ENCODE peak calls at places on chromosomes 2 and 18, in six cellular contexts. C, T, X, Z, I and R are unnamed samples.
A peak's percentile ranks its signal among the peaks of the same experiment; 100 is the strongest.

GRCh38 chr18:5073026-5073944 is 123.8 kb downstream of the AKAIN1 start:
- DNase-seq in C (peak; percentile 27), T (peak; percentile 42), X (peak; percentile 54), Z (no peak), I (no peak), R (no peak)

GRCh38 chr2:143259368-143259958 is 130.2 kb downstream of the ARHGAP15 start:
- DNase-seq in C (peak; percentile 73), T (peak; percentile 87), X (peak; percentile 12), Z (peak; percentile 74), I (peak; percentile 83), R (no peak)

GRCh38 chr2:16869711-16870110 is 204.1 kb upstream of the CYRIA start:
- DNase-seq in C (no peak), T (no peak), X (no peak), Z (no peak), I (no peak), R (no peak)

GRCh38 chr2:230328155-230328458 is 1.1 kb downstream of the SP140L start:
- DNase-seq in C (no peak), T (no peak), X (no peak), Z (no peak), I (no peak), R (no peak)

GRCh38 chr2:145286716-145287115 is 766.8 kb upstream of the ZEB2 start:
- DNase-seq in C (no peak), T (no peak), X (no peak), Z (no peak), I (no peak), R (no peak)

GRCh38 chr2:152532241-152532640 is 185.0 kb downstream of the PRPF40A start:
- DNase-seq in C (no peak), T (no peak), X (no peak), Z (no peak), I (no peak), R (no peak)

GRCh38 chr18:80241919-80242777 is 5.2 kb downstream of the PARD6G start:
- DNase-seq in C (no peak), T (no peak), X (peak; percentile 18), Z (no peak), I (peak; percentile 32), R (peak; percentile 53)

GRCh38 chr18:54766631-54767030 is 61.6 kb upstream of the RAB27B start:
- DNase-seq in C (no peak), T (no peak), X (no peak), Z (no peak), I (no peak), R (no peak)

GRCh38 chr18:70453058-70453775 is 164.4 kb downstream of the SOCS6 start:
- DNase-seq in C (no peak), T (no peak), X (no peak), Z (no peak), I (no peak), R (no peak)

GRCh38 chr2:63665806-63666205 is 77.0 kb downstream of the MDH1 start:
- DNase-seq in C (no peak), T (no peak), X (no peak), Z (no peak), I (no peak), R (no peak)

GRCh38 chr18:24447961-24448360 is 12.5 kb upstream of the HRH4 start:
- DNase-seq in C (no peak), T (no peak), X (no peak), Z (no peak), I (no peak), R (no peak)

GRCh38 chr2:233835230-233836186 is 18.8 kb downstream of the HJURP start:
- DNase-seq in C (no peak), T (no peak), X (no peak), Z (no peak), I (no peak), R (no peak)

GRCh38 chr2:29066989-29067605 is 7.2 kb downstream of the PCARE start:
- DNase-seq in C (peak; percentile 86), T (no peak), X (no peak), Z (peak; percentile 33), I (no peak), R (no peak)

GRCh38 chr18:69588301-69588700 is 187.6 kb downstream of the DOK6 start:
- DNase-seq in C (no peak), T (no peak), X (peak; percentile 8), Z (no peak), I (no peak), R (no peak)

GRCh38 chr2:38836801-38837200 is 38.9 kb downstream of the DHX57 start:
- DNase-seq in C (no peak), T (no peak), X (no peak), Z (no peak), I (no peak), R (no peak)

GRCh38 chr18:12036201-12036751 is 55.0 kb downstream of the IMPA2 start:
- DNase-seq in C (peak; percentile 94), T (no peak), X (no peak), Z (no peak), I (peak; percentile 47), R (peak; percentile 73)

GRCh38 chr2:202121532-202122166 is 48.6 kb downstream of the KIAA2012 start:
- DNase-seq in C (no peak), T (no peak), X (no peak), Z (peak; percentile 43), I (no peak), R (no peak)

GRCh38 chr2:222722327-222722946 is 51.0 kb downstream of the MOGAT1 start:
- DNase-seq in C (no peak), T (no peak), X (no peak), Z (no peak), I (no peak), R (no peak)

GRCh38 chr2:138116456-138116855 is 152.2 kb downstream of the HNMT start:
- DNase-seq in C (no peak), T (no peak), X (no peak), Z (no peak), I (no peak), R (no peak)

GRCh38 chr2:177020524-177021119 is 192.0 kb upstream of the HNRNPA3 start:
- DNase-seq in C (no peak), T (no peak), X (no peak), Z (no peak), I (no peak), R (no peak)

GRCh38 chr18:7646174-7646886 is 79.2 kb downstream of the PTPRM start:
- DNase-seq in C (no peak), T (no peak), X (no peak), Z (no peak), I (no peak), R (no peak)

GRCh38 chr2:237900891-237901831 is 41.7 kb downstream of the RAMP1 start:
- DNase-seq in C (no peak), T (peak; percentile 50), X (no peak), Z (peak; percentile 17), I (no peak), R (no peak)

GRCh38 chr2:85110991-85111560 is 22.1 kb upstream of the TCF7L1 start:
- DNase-seq in C (no peak), T (no peak), X (no peak), Z (no peak), I (no peak), R (no peak)

GRCh38 chr18:8045160-8045885 is 478.2 kb downstream of the PTPRM start:
- DNase-seq in C (no peak), T (no peak), X (no peak), Z (no peak), I (no peak), R (no peak)

GRCh38 chr2:189762229-189762550 is 402 bp downstream of the OSGEPL1 start:
- DNase-seq in C (no peak), T (no peak), X (no peak), Z (no peak), I (no peak), R (no peak)

GRCh38 chr18:9735879-9736278 is 27.8 kb downstream of the RAB31 start:
- DNase-seq in C (no peak), T (no peak), X (no peak), Z (no peak), I (no peak), R (no peak)

GRCh38 chr2:143128681-143129580 is at the start of gene ARHGAP15:
- DNase-seq in C (no peak), T (peak; percentile 91), X (no peak), Z (no peak), I (no peak), R (no peak)